ENCODE peak calls at places on chromosomes 16 and 17, in eight cellular contexts. L is fibroblast of the aortic adventitia; C is tibial nerve; Z is CD8-positive, alpha-beta T cell; G is endodermal cell; D is AG04450; B is foreskin fibroblast; H is kidney epithelial cell. F is an unnamed sample.
A peak's percentile ranks its signal among the peaks of the same experiment; 100 is the strongest.

GRCh38 chr16:81137754-81138153 is 41.6 kb upstream of the GCSH start:
- DNase-seq in L (no peak), C (no peak), Z (no peak), G (no peak), D (no peak), B (no peak), H (no peak), F (no peak)

GRCh38 chr17:2082003-2082862 is 27.3 kb downstream of the HIC1 start:
- DNase-seq in L (no peak), C (no peak), Z (no peak), G (peak; percentile 72), D (no peak), B (peak; percentile 64), H (no peak), F (no peak)

GRCh38 chr17:75876938-75877751 is 1.2 kb downstream of the TRIM47 start:
- DNase-seq in L (peak; percentile 98), C (peak; percentile 92), Z (no peak), G (peak; percentile 80), D (peak; percentile 81), B (peak; percentile 98), H (peak; percentile 74), F (peak; percentile 73)

GRCh38 chr16:81807767-81808166 is 28.7 kb downstream of the PLCG2 start:
- DNase-seq in L (no peak), C (no peak), Z (no peak), G (no peak), D (no peak), B (no peak), H (no peak), F (no peak)

GRCh38 chr17:75808905-75809621 is 24.5 kb downstream of the UNK start:
- DNase-seq in L (peak; percentile 93), C (peak; percentile 57), Z (no peak), G (peak; percentile 49), D (no peak), B (peak; percentile 82), H (no peak), F (no peak)

GRCh38 chr16:68470461-68471150 is 22.3 kb upstream of the SMPD3 start:
- DNase-seq in L (no peak), C (no peak), Z (peak; percentile 60), G (peak; percentile 40), D (no peak), B (no peak), H (no peak), F (no peak)

GRCh38 chr16:11063432-11064201 is 119.3 kb downstream of the CLEC16A start:
- DNase-seq in L (no peak), C (no peak), Z (no peak), G (no peak), D (no peak), B (peak; percentile 57), H (no peak), F (no peak)

GRCh38 chr17:72119280-72119962 is 1.4 kb upstream of the SOX9 start:
- DNase-seq in L (no peak), C (no peak), Z (no peak), G (no peak), D (no peak), B (no peak), H (no peak), F (no peak)

DNA sequence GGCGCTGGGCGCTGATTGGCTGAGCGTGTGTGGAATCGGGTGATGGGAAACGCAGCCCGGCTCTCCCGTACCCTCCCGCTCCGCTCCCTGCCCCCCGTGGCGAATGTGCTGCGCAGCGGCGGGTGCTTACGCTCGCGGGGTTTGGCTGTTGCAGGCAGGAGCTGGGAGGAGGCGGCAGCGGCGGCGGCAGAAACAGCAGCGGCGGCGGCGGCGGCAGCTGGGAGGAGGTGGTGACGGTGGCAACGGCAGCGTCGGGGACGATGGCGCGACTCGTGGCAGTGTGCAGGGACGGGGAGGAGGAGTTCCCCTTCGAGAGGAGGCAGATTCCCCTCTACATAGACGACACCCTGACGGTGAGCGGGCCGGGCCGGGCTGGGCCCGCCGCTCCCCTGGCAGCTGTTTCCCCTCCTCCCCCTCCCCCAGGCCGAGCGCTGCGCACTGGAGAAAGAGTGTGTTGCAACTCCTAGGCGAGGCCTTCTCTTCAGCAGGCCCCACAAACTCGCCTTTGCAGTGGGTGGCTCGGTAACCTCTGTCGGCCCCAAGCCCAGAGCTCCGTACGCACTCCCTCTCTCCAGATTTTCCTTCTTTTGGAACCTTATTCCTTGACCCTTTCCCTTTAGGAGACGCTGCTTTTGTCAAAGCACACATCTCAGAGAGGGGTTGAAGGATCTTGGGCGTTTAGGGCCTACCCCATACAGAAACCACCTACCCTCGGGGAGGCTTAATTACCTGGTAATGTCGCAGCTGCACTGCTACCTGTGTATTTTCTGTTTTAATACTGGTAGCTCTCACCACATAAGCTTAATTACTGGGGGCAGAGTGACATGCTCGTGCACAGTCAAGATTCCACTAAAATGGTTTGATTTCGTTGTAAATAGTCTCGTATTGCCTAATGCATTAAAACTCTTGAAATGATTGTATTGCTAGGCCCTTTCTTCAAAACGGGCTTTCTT is 1.0 kb downstream of the GGNBP2 start:
- DNase-seq in L (peak; percentile 97), C (peak; percentile 94), Z (peak; percentile 97), G (peak; percentile 100), D (peak; percentile 95), B (peak; percentile 99), H (peak; percentile 63), F (peak; percentile 84)
- TF ChIP-seq CTCF in L (no peak), C (no peak), Z (no peak), G (no peak), D (peak; percentile 9), B (no peak), H (no peak), F (no peak)

GRCh38 chr17:50096758-50097157 is 1.6 kb downstream of the PDK2 start:
- DNase-seq in L (no peak), C (no peak), Z (no peak), G (no peak), D (no peak), B (no peak), H (no peak), F (no peak)
- H3K4me3 ChIP-seq in L (peak overlapping the region; percentile 78), C (peak overlapping the region; percentile 99), Z (no peak overlapping the region), G (no peak overlapping the region), D (no peak overlapping the region), B (peak overlapping the region; percentile 90), H (no peak overlapping the region), F (no peak overlapping the region)

GRCh38 chr16:30609002-30609927 is 924 bp downstream of the ZNF689 start:
- DNase-seq in L (peak; percentile 35), C (no peak), Z (peak; percentile 70), G (peak; percentile 80), D (no peak), B (peak; percentile 71), H (no peak), F (no peak)
- TF ChIP-seq CTCF in L (no peak), C (no peak), Z (no peak), G (no peak), D (no peak), B (no peak), H (no peak), F (no peak)

GRCh38 chr17:77212081-77212832 is 71.5 kb downstream of the SEC14L1 start:
- DNase-seq in L (no peak), C (no peak), Z (no peak), G (no peak), D (no peak), B (no peak), H (no peak), F (no peak)
- H3K4me3 ChIP-seq in L (no peak overlapping the region), C (no peak overlapping the region), Z (no peak overlapping the region), G (no peak overlapping the region), D (no peak overlapping the region), B (no peak overlapping the region), H (no peak overlapping the region), F (no peak overlapping the region)

DNA sequence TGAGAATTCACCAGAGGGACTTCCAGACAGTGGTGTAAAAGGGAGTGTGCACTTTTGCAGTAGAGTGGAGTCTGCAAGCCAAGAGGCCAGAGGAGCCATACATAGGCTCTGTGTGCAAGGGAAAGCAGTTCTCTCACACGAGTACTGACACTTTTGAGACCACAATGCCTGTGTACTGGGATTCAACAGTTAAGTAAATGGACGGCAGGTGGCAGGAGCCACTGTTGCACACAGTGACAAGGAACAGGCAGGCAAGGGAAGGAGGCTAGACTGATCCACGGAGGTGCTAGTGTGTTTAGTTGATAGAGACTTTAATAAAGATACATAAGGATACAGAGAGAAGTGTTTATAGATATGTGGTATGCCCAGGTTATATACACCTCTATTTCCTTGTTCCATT is 67.0 kb downstream of the MPRIP start:
- DNase-seq in L (no peak), C (no peak), Z (no peak), G (no peak), D (no peak), B (no peak), H (no peak), F (no peak)
- TF ChIP-seq CTCF in L (no peak), C (no peak), Z (no peak), G (no peak), D (peak; percentile 7), B (no peak), H (no peak), F (no peak)

GRCh38 chr17:82105882-82106696 is 8.1 kb upstream of the FASN start:
- DNase-seq in L (no peak), C (no peak), Z (peak; percentile 80), G (peak; percentile 98), D (no peak), B (peak; percentile 77), H (no peak), F (no peak)

GRCh38 chr17:82104797-82105416 is 6.9 kb upstream of the FASN start:
- DNase-seq in L (no peak), C (no peak), Z (no peak), G (no peak), D (no peak), B (no peak), H (no peak), F (no peak)

GRCh38 chr17:82103588-82104451 is 5.8 kb upstream of the FASN start:
- DNase-seq in L (peak; percentile 30), C (peak; percentile 82), Z (no peak), G (peak; percentile 89), D (no peak), B (peak; percentile 75), H (no peak), F (no peak)

GRCh38 chr17:82106697-82107305 is 8.8 kb upstream of the FASN start:
- DNase-seq in L (no peak), C (no peak), Z (no peak), G (no peak), D (no peak), B (no peak), H (no peak), F (no peak)

GRCh38 chr17:82105417-82105881 is 7.4 kb upstream of the FASN start:
- DNase-seq in L (no peak), C (no peak), Z (no peak), G (no peak), D (no peak), B (no peak), H (no peak), F (no peak)
- H3K4me3 ChIP-seq in L (no peak overlapping the region), C (no peak overlapping the region), Z (peak overlapping the region; percentile 59), G (no peak overlapping the region), D (no peak overlapping the region), B (no peak overlapping the region), H (no peak overlapping the region), F (no peak overlapping the region)